ENCODE peak calls at places on chromosomes 16 and 17, in nine cellular contexts. S is stomach, P is adrenal gland, F is prostate gland, X is A549, K is tibial nerve, M is uterus, L is Peyer's patch, V is esophagus squamous epithelium. E is an unnamed sample. For H3K4me1, the result is how much of the 10 kb centered on the place peaks cover.

GRCh38 chr17:27457731-27458523 is 1.7 kb downstream of the KSR1 start:
- DNase-seq in S (no peak), P (no peak), F (no peak), X (peak), K (no peak), M (no peak), L (no peak), V (no peak), E (no peak)

GRCh38 chr17:45775148-45775547 is 9.0 kb upstream of the CRHR1 start:
- DNase-seq in S (no peak), P (no peak), F (no peak), X (no peak), K (no peak), M (no peak), L (no peak), V (no peak), E (no peak)

GRCh38 chr16:3715430-3715829 is 1.9 kb downstream of the TRAP1 start:
- DNase-seq in S (no peak), P (no peak), F (no peak), X (no peak), K (no peak), M (no peak), L (no peak), V (no peak), E (no peak)

GRCh38 chr17:60256174-60256573 is 106.4 kb downstream of the CA4 start:
- DNase-seq in S (no peak), P (no peak), F (no peak), X (no peak), K (no peak), M (no peak), L (no peak), V (no peak), E (no peak)

GRCh38 chr17:60127068-60128064 is 22.4 kb upstream of the CA4 start:
- DNase-seq in S (no peak), P (no peak), F (peak), X (no peak), K (no peak), M (no peak), L (peak), V (no peak), E (peak)

GRCh38 chr17:75625813-75626486 is 7.3 kb upstream of the SMIM5 start:
- DNase-seq in S (no peak), P (peak), F (no peak), X (peak), K (no peak), M (no peak), L (no peak), V (no peak), E (no peak)

GRCh38 chr17:62987136-62987535 is 21.1 kb downstream of the TANC2 start:
- DNase-seq in S (no peak), P (no peak), F (no peak), X (no peak), K (no peak), M (no peak), L (no peak), V (no peak), E (no peak)

GRCh38 chr17:18257747-18258355 is 687 bp downstream of the FLII start:
- DNase-seq in S (peak), P (peak), F (peak), X (peak), K (peak), M (peak), L (peak), V (no peak), E (peak)

GRCh38 chr17:39143552-39144093 is 7.8 kb downstream of the PLXDC1 start:
- DNase-seq in S (no peak), P (no peak), F (no peak), X (no peak), K (peak), M (peak), L (no peak), V (no peak), E (peak)

GRCh38 chr17:43338886-43339516 is 59.8 kb upstream of the ARL4D start:
- DNase-seq in S (peak), P (peak), F (peak), X (no peak), K (peak), M (peak), L (peak), V (no peak), E (peak)

GRCh38 chr16:68417711-68418301 is 30.5 kb downstream of the SMPD3 start:
- DNase-seq in S (peak), P (no peak), F (peak), X (no peak), K (no peak), M (peak), L (peak), V (no peak), E (no peak)

DNA sequence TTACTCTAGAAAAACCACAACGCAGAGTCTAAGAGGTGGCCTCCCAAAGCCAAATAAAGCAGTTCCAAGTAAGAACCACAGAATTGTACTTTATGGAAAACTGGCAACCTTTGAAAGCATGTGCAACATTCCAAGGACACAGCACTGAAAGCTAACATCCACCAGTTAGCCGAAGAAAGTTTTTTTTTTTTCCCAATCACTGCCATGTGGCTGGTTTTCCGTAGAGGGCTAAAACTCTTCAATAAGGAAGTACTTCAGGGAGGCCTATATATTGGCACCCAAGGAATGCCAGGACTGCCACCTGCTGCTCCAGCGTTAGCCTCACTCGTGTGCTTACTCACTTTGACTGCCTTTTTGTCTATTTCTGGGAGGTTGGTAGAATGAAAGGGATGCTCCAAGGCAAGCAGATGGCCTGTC is 25.2 kb downstream of the CEP95 start:
- DNase-seq in S (no peak), P (peak), F (no peak), X (no peak), K (no peak), M (no peak), L (no peak), V (no peak), E (no peak)
- TF ChIP-seq POLR2A in S (no peak), P (peak), F (no peak), X (no peak), K (no peak), M (no peak), L (no peak), V (no peak), E (no peak)

DNA sequence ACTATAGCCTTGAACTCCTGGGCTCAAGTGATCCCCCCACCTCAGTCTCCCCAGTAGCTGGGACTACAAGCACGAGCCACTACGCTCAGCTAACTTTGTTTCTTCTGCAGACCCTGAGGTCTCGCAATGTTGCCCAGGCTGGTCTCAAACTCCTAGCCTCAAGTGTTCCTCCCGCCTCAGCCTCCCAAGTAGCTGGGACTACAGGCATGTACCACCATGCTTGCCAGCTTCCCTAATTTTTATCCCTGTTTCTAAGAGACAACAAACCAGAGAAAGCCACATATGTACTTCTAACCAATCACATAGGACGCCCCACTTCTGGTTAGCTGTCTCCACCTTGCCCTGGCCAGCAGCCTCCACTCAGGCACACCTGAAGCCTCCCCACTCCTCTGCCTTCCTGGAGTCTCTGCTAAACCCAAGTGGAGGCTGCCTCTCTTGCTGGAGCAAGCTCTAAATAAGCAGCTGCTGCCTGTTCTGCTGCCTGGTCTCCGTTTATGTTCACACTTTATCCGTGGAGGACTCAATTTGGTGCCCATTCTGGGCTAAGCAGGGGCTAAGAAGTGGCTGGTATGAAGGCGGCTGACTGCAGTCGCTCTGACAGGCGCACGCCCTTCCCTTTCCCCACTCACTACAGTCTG is 24.7 kb downstream of the NSMCE1 start:
- DNase-seq in S (no peak), P (no peak), F (no peak), X (no peak), K (no peak), M (no peak), L (peak), V (no peak), E (peak)
- H3K4me1 ChIP-seq in S (half or more), P (half or more), F (under half), X (under half), K (half or more), M (under half), L (under half), V (half or more), E (half or more)

GRCh38 chr17:66306413-66306812 is 4.0 kb downstream of the PRKCA start:
- DNase-seq in S (no peak), P (no peak), F (no peak), X (no peak), K (no peak), M (no peak), L (no peak), V (no peak), E (no peak)

GRCh38 chr17:66301864-66302741 is at the start of gene PRKCA:
- DNase-seq in S (peak), P (peak), F (peak), X (peak), K (peak), M (peak), L (peak), V (no peak), E (peak)

GRCh38 chr17:66302761-66303626 is 581 bp downstream of the PRKCA start:
- DNase-seq in S (peak), P (peak), F (peak), X (peak), K (peak), M (peak), L (peak), V (no peak), E (peak)

GRCh38 chr17:66307257-66307656 is 4.8 kb downstream of the PRKCA start:
- DNase-seq in S (no peak), P (no peak), F (no peak), X (no peak), K (no peak), M (no peak), L (no peak), V (no peak), E (no peak)

GRCh38 chr17:66304304-66305174 is 2.1 kb downstream of the PRKCA start:
- DNase-seq in S (no peak), P (no peak), F (no peak), X (peak), K (no peak), M (no peak), L (peak), V (no peak), E (no peak)
- TF ChIP-seq POLR2A in S (no peak), P (no peak), F (no peak), X (no peak), K (no peak), M (no peak), L (no peak), V (no peak), E (no peak)

GRCh38 chr16:11667824-11668589 is at the start of gene SNN:
- DNase-seq in S (peak), P (peak), F (peak), X (peak), K (peak), M (peak), L (peak), V (no peak), E (peak)
- H3K4me1 ChIP-seq in S (under half), P (under half), F (under half), X (under half), K (half or more), M (under half), L (under half), V (under half), E (under half)

DNA sequence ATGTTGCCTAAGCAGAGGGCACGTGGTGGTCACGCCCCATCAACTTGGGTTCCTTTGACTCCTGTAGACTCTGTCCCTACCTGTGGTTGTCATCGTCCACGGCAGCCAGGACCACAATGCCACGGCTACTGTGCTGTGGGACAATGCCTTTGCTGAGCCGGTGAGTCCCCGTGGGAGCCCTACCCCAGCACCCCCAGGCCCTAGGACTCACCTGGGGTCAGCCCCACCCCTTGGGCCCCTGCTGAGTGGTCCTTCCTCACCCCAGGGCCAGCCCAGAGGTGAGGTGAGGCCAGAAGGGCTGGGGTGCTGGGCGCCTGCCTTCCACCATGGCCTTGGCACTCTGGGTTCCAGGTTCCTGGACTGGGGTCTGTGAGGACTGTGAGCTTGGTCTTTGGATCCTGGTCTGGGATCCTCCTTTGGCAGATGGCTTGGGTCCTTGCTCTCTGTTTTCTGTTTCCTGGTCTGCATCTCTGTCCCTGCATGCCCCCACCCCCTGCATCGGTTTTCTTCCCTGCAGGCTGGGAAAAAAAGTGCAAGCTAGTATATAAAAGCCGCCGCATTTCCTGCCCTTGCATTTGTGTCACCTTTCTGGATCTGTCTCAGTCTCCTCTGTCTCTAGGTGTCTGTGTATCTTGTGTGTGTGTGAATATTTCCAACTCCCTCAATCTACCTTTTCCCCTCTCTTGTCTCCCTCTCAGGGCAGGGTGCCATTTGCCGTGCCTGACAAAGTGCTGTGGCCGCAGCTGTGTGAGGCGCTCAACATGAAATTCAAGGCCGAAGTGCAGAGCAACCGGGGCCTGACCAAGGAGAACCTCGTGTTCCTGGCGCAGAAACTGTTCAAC is 17.5 kb downstream of the STAT5A start:
- DNase-seq in S (no peak), P (peak), F (no peak), X (no peak), K (no peak), M (no peak), L (no peak), V (no peak), E (no peak)
- TF ChIP-seq POLR2A in S (no peak), P (peak), F (no peak), X (no peak), K (no peak), M (no peak), L (no peak), V (no peak), E (no peak)

DNA sequence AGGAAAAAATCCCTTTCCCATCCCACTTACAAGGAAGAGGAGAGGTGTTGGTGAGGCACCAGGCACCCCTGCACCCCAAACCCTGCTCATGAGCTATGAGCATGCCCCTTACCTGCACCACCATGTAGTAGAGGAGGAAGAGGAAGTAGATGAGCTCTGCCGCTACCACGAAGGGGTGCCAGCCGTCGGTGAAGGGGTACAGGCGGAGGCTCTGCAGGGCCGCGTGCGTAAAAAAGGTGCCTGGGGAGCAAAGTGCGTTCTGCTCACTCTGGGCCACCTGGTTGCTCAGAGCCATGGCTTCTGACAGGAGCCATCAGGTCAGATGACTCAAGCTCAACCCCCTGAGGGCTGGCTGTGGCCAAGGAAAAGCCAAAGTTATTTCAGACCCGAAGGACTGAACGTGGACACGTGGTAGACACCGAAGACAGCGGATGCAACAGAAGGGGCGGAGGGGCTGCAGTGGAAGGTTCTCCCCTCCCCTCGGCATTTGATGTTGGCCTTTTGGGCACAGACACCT is 25.3 kb upstream of the GCSH start:
- DNase-seq in S (no peak), P (no peak), F (no peak), X (no peak), K (no peak), M (no peak), L (no peak), V (no peak), E (no peak)
- H3K4me1 ChIP-seq in S (under half), P (under half), F (under half), X (under half), K (under half), M (under half), L (under half), V (under half), E (under half)

GRCh38 chr17:50056961-50057330 is 1.0 kb downstream of the ITGA3 start:
- DNase-seq in S (peak), P (no peak), F (no peak), X (no peak), K (no peak), M (no peak), L (peak), V (no peak), E (no peak)
- TF ChIP-seq POLR2A in S (no peak), P (no peak), F (peak), X (no peak), K (no peak), M (no peak), L (peak), V (no peak), E (no peak)

DNA sequence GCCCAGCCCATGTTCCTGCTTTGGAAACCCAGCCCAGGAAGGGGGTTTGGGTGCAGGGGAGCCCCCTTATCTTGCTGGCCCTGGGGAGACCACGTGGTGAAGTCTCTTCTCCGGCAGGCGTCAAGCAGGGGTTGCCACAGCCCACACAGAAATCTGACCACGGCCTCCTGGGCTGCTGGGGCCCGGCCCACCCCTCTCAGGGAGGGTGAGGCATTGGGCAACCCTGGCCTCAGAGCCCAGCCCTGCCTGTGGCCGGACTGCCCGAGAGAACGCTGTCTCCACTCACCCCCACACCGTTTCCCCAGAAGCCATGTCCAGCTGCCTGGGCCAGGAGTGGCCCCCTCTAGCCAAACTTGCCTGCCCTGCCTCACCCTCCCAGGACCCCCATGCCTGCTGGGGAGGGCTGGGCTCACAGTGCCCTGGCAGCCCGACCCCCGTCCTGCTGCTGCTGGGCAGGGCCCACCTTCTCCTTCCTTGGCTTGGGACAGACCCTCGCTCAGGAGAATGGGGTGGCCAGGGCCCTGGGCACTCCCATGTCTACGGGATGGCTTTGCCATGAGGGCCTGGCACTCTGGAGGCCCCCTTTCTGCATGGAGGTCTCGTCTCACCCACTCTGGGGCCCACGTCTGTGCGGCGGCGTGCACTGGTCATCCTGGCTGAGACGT is 6.7 kb downstream of the RPUSD1 start:
- DNase-seq in S (no peak), P (no peak), F (no peak), X (no peak), K (no peak), M (no peak), L (no peak), V (no peak), E (no peak)
- H3K4me1 ChIP-seq in S (under half), P (under half), F (under half), X (under half), K (under half), M (under half), L (under half), V (under half), E (under half)

DNA sequence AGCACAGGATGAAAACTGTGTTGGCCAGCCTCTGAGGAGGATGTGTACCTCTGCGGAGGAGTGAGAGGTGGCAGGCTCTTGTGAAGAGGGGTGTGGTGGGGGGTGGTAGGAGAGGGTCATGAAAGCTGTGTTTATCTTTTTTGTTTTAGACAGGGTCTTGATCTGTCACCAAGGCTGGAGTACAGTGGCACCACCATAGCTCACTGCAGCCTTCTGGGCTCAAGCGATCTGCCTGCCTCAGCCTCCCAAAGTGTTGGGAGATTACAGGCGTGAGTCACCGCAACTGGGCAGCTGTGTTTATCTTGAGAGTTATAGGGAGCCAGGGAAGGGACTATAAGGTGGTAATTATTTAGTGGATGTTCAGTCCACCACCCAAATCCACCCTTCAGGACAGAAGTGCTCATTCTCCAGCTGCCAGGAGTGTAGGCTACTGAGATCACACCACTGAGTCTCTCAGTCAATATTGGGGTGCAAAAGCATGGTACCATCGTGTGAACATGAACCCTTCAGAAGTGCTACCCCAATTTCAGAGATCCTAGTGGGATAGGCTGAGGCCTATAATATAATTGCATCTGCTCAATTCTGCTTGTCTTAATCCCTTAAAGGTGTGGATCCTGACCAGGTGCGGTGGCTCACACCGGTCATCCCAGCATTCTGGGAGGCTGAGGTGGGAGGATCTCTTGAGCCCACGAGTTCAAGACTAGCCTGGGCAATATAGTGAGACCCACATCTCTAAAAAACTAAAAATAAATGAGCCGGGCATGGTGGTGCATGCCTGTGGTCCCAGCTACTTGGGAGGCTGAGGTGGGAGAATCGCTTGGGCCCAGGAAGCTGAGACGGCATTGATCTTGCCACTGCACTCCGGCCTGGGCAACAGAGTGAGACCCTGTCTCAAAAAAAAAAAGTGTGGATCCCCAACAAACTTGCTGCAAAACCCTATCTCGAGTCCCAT is 788 bp upstream of the EXOC3L1 start:
- DNase-seq in S (no peak), P (no peak), F (no peak), X (no peak), K (no peak), M (no peak), L (no peak), V (no peak), E (no peak)
- TF ChIP-seq POLR2A in S (no peak), P (no peak), F (no peak), X (no peak), K (no peak), M (no peak), L (no peak), V (no peak), E (no peak)